ENCODE peak calls at places on chromosome 10, in eight cellular contexts. R, F, P, U, I, D, W and M are unnamed samples.

GRCh38 chr10:86244995-86245394 is 121.6 kb downstream of the GRID1 start:
- DNase-seq in D (no peak), I (no peak), U (no peak), W (no peak), R (no peak), F (no peak), P (no peak), M (no peak)

GRCh38 chr10:4266387-4267083 is 481.5 kb upstream of the KLF6 start:
- DNase-seq in P (no peak), R (no peak), U (no peak), W (no peak), I (no peak), F (no peak), D (no peak), M (no peak)

GRCh38 chr10:70977621-70978020 is 89.3 kb upstream of the PCBD1 start:
- DNase-seq in W (no peak), R (no peak), P (no peak), U (no peak), I (no peak), D (no peak), F (no peak), M (no peak)

GRCh38 chr10:129848571-129849451 is 115.3 kb downstream of the EBF3 start:
- DNase-seq in W (no peak), R (no peak), P (no peak), F (no peak), D (no peak), U (no peak), I (no peak), M (no peak)

GRCh38 chr10:6408799-6409198 is 171.3 kb downstream of the PRKCQ start:
- DNase-seq in D (no peak), F (no peak), R (no peak), I (no peak), P (no peak), U (no peak), W (no peak), M (no peak)

GRCh38 chr10:108250954-108251620 is 1086.6 kb upstream of the SORCS1 start:
- DNase-seq in R (no peak), P (no peak), D (no peak), W (no peak), I (no peak), F (no peak), U (no peak), M (no peak)

GRCh38 chr10:51086695-51087094 is 12.4 kb downstream of the PRKG1 start:
- DNase-seq in F (no peak), U (no peak), R (no peak), D (no peak), I (no peak), P (no peak), W (no peak), M (no peak)

GRCh38 chr10:97913554-97913953 is 63.9 kb downstream of the GOLGA7B start:
- DNase-seq in I (no peak), W (no peak), R (no peak), P (no peak), U (no peak), D (no peak), F (no peak), M (no peak)

GRCh38 chr10:43294241-43294658 is 27.4 kb upstream of the RASGEF1A start:
- DNase-seq in D (no peak), W (no peak), R (no peak), F (no peak), U (peak), P (no peak), I (no peak), M (no peak)

GRCh38 chr10:122786269-122786668 is 59.4 kb downstream of the CUZD1 start:
- DNase-seq in F (no peak), P (no peak), I (peak), D (peak), W (no peak), U (peak), R (peak), M (no peak)

GRCh38 chr10:105770813-105771212 is 1129.7 kb downstream of the SORCS3 start:
- DNase-seq in W (no peak), D (peak), P (no peak), U (no peak), R (peak), I (peak), F (no peak), M (no peak)

GRCh38 chr10:86700851-86701617 is 32.7 kb downstream of the LDB3 start:
- DNase-seq in D (no peak), P (no peak), F (no peak), U (no peak), R (no peak), W (no peak), I (no peak), M (no peak)

GRCh38 chr10:62860946-62861345 is 44.8 kb upstream of the EGR2 start:
- DNase-seq in I (no peak), F (no peak), R (no peak), U (peak), D (peak), W (no peak), P (no peak), M (no peak)

GRCh38 chr10:43128958-43129706 is 9.1 kb upstream of the CSGALNACT2 start:
- DNase-seq in F (peak), P (no peak), U (peak), R (no peak), W (peak), D (peak), I (no peak), M (no peak)

GRCh38 chr10:73076361-73077183 is 20.1 kb downstream of the P4HA1 start:
- DNase-seq in I (no peak), F (peak), R (no peak), U (peak), P (no peak), W (peak), D (no peak), M (no peak)

GRCh38 chr10:34124522-34125035 is 690.5 kb downstream of the PARD3 start:
- DNase-seq in R (no peak), F (no peak), P (no peak), D (peak), W (no peak), U (no peak), I (no peak), M (peak)

GRCh38 chr10:97713828-97714400 is 384 bp downstream of the MARVELD1 start:
- DNase-seq in R (peak), P (no peak), I (peak), W (no peak), F (peak), U (peak), D (peak), M (peak)

GRCh38 chr10:127694580-127695193 is 42.3 kb upstream of the FOXI2 start:
- DNase-seq in D (peak), I (peak), R (peak), P (no peak), F (peak), W (no peak), U (peak), M (no peak)

GRCh38 chr10:71667374-71667750 is 52.2 kb downstream of the C10orf105 start:
- DNase-seq in R (no peak), F (no peak), I (no peak), U (peak), W (no peak), P (no peak), D (no peak), M (no peak)

GRCh38 chr10:61779950-61780659 is 117.4 kb downstream of the CABCOCO1 start:
- DNase-seq in P (peak), I (no peak), W (no peak), D (no peak), R (peak), F (peak), U (peak), M (no peak)

GRCh38 chr10:127012769-127013152 is 107.5 kb downstream of the DOCK1 start:
- DNase-seq in P (peak), R (peak), F (peak), D (no peak), U (no peak), W (no peak), I (no peak), M (peak)

GRCh38 chr10:35885076-35885475 is 243.0 kb upstream of the FZD8 start:
- DNase-seq in R (peak), F (no peak), W (no peak), U (no peak), P (no peak), I (peak), D (no peak), M (no peak)

GRCh38 chr10:79335094-79335469 is 12.2 kb upstream of the PPIF start:
- DNase-seq in I (no peak), U (no peak), F (no peak), D (no peak), P (no peak), W (no peak), R (no peak), M (no peak)

GRCh38 chr10:29345144-29345892 is 56.4 kb downstream of the LYZL1 start:
- DNase-seq in I (peak), P (no peak), R (no peak), F (no peak), U (no peak), W (no peak), D (no peak), M (no peak)

GRCh38 chr10:120969219-120969645 is 118.1 kb downstream of the WDR11 start:
- DNase-seq in P (no peak), I (no peak), R (no peak), W (no peak), U (no peak), F (no peak), D (no peak), M (no peak)

GRCh38 chr10:86334515-86335085 is 32.0 kb downstream of the GRID1 start:
- DNase-seq in U (no peak), D (peak), F (no peak), R (peak), I (peak), W (no peak), P (no peak), M (no peak)

GRCh38 chr10:93357680-93358079 is 124.5 kb downstream of the MYOF start:
- DNase-seq in P (no peak), I (peak), R (peak), W (no peak), U (peak), F (no peak), D (peak), M (no peak)

GRCh38 chr10:93006435-93007039 is 54.1 kb upstream of the CYP26C1 start:
- DNase-seq in F (no peak), D (no peak), P (no peak), I (peak), R (peak), W (peak), U (peak), M (no peak)

GRCh38 chr10:83943920-83944319 is 195.4 kb upstream of the GHITM start:
- DNase-seq in U (no peak), W (no peak), I (no peak), P (no peak), F (no peak), R (no peak), D (no peak), M (no peak)

GRCh38 chr10:28400678-28401077 is 97.8 kb upstream of the MPP7 start:
- DNase-seq in D (no peak), W (no peak), I (no peak), P (no peak), R (no peak), U (no peak), F (no peak), M (no peak)

GRCh38 chr10:96814264-96814663 is 17.8 kb upstream of the LCOR start:
- DNase-seq in D (no peak), R (no peak), P (no peak), F (no peak), U (no peak), W (no peak), I (no peak), M (no peak)

GRCh38 chr10:484925-485661 is 204.4 kb downstream of the DIP2C start:
- DNase-seq in R (no peak), P (no peak), I (no peak), W (no peak), D (peak), F (peak), U (peak), M (no peak)

GRCh38 chr10:9860045-9860444 is 1157.6 kb upstream of the CELF2 start:
- DNase-seq in U (no peak), R (no peak), F (no peak), W (no peak), I (no peak), P (no peak), D (no peak), M (no peak)

GRCh38 chr10:131948501-131948900 is 33.2 kb downstream of the BNIP3 start:
- DNase-seq in D (peak), W (no peak), I (no peak), U (no peak), R (no peak), F (no peak), P (no peak), M (no peak)

GRCh38 chr10:110556993-110557601 is 10.4 kb upstream of the SMC3 start:
- DNase-seq in P (no peak), F (peak), W (no peak), R (peak), U (peak), D (peak), I (peak), M (no peak)

GRCh38 chr10:93541402-93542357 is 24.8 kb upstream of the FFAR4 start:
- DNase-seq in R (peak), W (no peak), D (peak), U (peak), F (peak), I (peak), P (no peak), M (no peak)

DNA sequence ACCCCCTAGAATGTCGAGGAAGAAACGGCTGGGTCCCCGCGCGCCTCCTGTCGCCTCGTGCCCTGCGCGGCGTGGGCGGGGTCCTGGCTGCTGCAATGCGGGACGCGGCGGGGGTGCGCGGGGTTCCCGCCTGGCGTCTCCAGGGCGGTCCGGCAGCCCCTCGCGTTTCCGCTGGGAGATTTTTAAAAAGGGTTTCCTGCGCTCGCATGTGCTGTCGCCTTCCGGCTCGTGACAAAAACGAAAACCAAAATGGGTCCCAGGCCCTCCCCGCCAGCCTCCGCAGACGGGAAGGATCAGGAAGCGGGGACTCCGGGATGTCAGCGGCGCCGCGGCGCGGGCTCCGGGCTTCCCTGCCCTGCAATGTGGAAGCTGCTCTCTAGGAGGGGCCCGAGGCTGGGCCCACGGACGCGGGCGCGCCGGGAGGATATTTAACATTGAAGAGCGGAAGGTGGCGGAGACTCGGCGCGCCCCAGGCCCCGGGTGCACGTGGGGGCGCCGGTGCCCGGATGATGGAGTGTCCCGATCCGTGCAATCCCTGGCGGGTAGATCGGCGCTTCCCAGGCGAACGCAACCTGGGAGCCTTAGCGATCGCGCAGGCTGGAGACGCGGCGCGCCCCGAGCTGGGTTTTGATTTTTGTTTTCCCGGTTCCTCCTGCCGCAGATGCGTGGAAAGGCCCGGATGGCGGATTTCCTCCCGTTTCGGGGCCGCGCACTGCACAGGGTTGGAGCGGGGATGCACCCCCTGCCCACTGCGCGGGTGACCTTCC is 1.0 kb downstream of the PFKP start:
- DNase-seq in P (no peak), W (no peak), R (peak), U (peak), I (peak), F (peak), D (peak), M (no peak)
- H3K27ac ChIP-seq in P (peak), W (peak), R (peak), U (peak), I (no peak), F (peak), D (no peak), M (peak)

GRCh38 chr10:119131512-119132240 is 27.8 kb downstream of the DENND10 start:
- DNase-seq in W (no peak), R (no peak), U (peak), F (peak), I (no peak), P (no peak), D (no peak), M (no peak)
- H3K27ac ChIP-seq in W (no peak), R (peak), U (peak), F (peak), I (no peak), P (no peak), D (no peak), M (peak)

DNA sequence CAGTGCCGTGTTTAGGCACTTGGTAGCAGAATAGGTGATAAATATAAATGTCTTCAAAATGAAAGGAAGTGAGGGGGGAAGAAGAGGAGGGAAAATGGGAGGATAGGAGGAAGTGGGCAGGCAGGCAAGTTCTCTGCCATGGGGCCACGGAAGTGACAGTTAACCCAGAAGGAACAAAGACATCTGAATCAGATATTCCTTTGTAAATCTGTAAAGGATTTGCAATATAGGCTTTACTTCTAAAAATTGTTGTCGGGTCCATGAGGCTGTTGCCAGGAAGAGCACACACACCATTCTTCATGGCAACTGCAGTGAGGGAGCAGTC is 23.7 kb upstream of the RASSF4 start:
- DNase-seq in U (no peak), F (no peak), I (no peak), W (no peak), P (no peak), R (no peak), D (no peak), M (no peak)
- H3K27ac ChIP-seq in U (no peak), F (no peak), I (no peak), W (no peak), P (peak), R (no peak), D (no peak), M (no peak)

DNA sequence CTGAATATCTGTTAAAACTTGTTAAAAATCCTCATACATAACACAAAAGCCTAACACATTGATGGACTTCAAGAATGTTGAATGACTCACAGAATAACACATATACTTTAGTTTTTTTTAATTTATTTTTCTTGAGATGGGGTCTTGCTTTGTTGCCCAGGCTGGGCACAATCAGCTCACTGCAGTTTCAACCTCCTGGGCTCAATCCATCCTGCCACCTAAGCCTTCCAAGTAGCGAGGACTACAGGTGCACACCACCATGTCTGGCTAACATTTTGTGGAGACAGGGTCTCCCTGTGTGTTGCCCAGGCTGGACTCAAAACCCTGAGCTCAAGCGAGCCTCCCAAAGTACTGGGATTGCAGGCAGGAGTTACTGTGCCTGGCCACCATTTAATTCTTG is 28.1 kb downstream of the SUV39H2 start:
- DNase-seq in U (no peak), I (no peak), F (no peak), P (no peak), D (no peak), W (no peak), R (no peak), M (no peak)
- H3K27ac ChIP-seq in U (no peak), I (no peak), F (no peak), P (no peak), D (no peak), W (no peak), R (no peak), M (no peak)

GRCh38 chr10:21265622-21266021 is 259.9 kb downstream of the SKIDA1 start:
- DNase-seq in F (no peak), I (no peak), P (no peak), W (no peak), R (no peak), U (no peak), D (no peak), M (no peak)
- H3K27ac ChIP-seq in F (no peak), I (no peak), P (no peak), W (no peak), R (no peak), U (no peak), D (no peak), M (no peak)

GRCh38 chr10:69400936-69401335 is 15.8 kb downstream of the TACR2 start:
- DNase-seq in F (no peak), W (no peak), I (no peak), U (no peak), D (no peak), P (no peak), R (no peak), M (no peak)
- H3K27ac ChIP-seq in F (no peak), W (no peak), I (no peak), U (no peak), D (no peak), P (no peak), R (no peak), M (no peak)

GRCh38 chr10:3090914-3091313 is 23.6 kb downstream of the PFKP start:
- DNase-seq in R (peak), P (no peak), W (no peak), I (peak), D (peak), F (peak), U (no peak), M (no peak)
- H3K27ac ChIP-seq in R (peak), P (peak), W (peak), I (no peak), D (no peak), F (no peak), U (peak), M (peak)

DNA sequence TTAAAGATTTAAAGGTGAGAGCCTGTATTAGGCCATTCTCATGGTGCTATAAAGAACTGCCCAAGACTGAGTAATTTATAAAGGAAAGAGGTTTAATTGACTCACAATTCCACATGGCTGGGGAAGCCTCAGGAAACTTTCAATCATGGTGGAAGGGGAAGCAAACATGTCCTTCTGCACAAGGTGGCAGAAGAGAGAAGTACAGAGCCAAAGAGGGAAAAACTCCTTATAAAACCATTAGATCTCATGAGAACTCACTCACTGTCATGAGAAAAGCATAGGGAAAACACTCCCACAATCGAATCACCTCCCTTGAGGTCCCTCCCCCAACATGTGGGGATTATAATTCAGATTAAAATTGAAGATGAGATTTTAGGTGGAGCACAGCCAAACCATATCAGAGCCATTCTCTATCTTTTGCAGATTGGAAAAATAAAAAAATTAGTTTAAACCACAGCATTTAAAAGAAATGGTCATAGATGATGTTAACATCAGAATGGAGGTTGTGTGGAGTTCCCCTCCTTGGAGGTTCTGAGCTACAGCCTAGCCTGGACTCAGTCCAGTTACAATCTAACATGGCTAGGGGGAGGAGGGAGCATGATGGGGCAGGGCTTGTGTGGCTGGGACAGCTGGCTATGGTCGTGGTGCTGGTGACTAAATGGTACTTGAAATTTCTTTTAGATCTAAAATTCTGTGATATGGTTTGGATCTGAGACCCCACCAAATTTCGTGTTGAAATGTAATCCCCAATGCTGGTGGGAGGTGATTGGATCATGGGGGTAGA is 33.1 kb downstream of the GSTO2 start:
- DNase-seq in W (no peak), F (no peak), R (no peak), U (no peak), I (no peak), P (no peak), D (no peak), M (no peak)
- H3K27ac ChIP-seq in W (no peak), F (no peak), R (no peak), U (no peak), I (no peak), P (peak), D (no peak), M (no peak)

GRCh38 chr10:78212134-78212785 is 178.6 kb downstream of the RPS24 start:
- DNase-seq in D (no peak), R (no peak), U (no peak), F (no peak), I (no peak), P (no peak), W (no peak), M (no peak)
- H3K27ac ChIP-seq in D (no peak), R (peak), U (no peak), F (no peak), I (no peak), P (no peak), W (no peak), M (no peak)